ENCODE peak calls at places on chromosome 16, in ten cellular contexts. M is HAP-1; I is stimulated activated CD8-positive, alpha-beta memory T cell treated with anti-CD3 and anti-CD28 coated beads, Interleukin-4, amount 100 ng/mL, for 24 hours; A is NCI-H82; K is GOT3; T is neural crest cell; X is SIG-M5; U is CD14-positive monocyte; C is A549; L is posterior vena cava. W is an unnamed sample.

GRCh38 chr16:17171250-17172143 is 299.3 kb downstream of the XYLT1 start:
- DNase-seq in M (no peak), I (no peak), A (no peak), K (no peak), T (no peak), X (peak), U (peak), C (no peak), L (no peak), W (no peak)

GRCh38 chr16:5621826-5622225 is 524.2 kb upstream of the EEF2KMT start:
- DNase-seq in M (no peak), I (no peak), A (no peak), K (no peak), T (no peak), X (no peak), U (no peak), C (no peak), L (no peak), W (no peak)

GRCh38 chr16:17432902-17433576 is 37.7 kb downstream of the XYLT1 start:
- DNase-seq in M (no peak), I (no peak), A (no peak), K (no peak), T (no peak), X (no peak), U (no peak), C (no peak), L (no peak), W (no peak)

GRCh38 chr16:84795338-84796053 is 24.3 kb upstream of the CRISPLD2 start:
- DNase-seq in M (no peak), I (no peak), A (no peak), K (no peak), T (no peak), X (no peak), U (no peak), C (no peak), L (peak), W (peak)

GRCh38 chr16:64590516-64590915 is 531.3 kb downstream of the CDH11 start:
- DNase-seq in M (no peak), I (no peak), A (no peak), K (no peak), T (no peak), X (no peak), U (no peak), C (peak), L (no peak), W (no peak)

GRCh38 chr16:3495166-3495565 is at the start of gene C16orf90:
- DNase-seq in M (no peak), I (no peak), A (no peak), K (no peak), T (no peak), X (no peak), U (no peak), C (no peak), L (peak), W (no peak)

GRCh38 chr16:9061358-9061813 is 30.1 kb upstream of the HAPSTR1 start:
- DNase-seq in M (no peak), I (no peak), A (no peak), K (no peak), T (no peak), X (no peak), U (peak), C (no peak), L (no peak), W (no peak)

GRCh38 chr16:49876716-49877129 is 20.8 kb upstream of the ZNF423 start:
- DNase-seq in M (peak), I (no peak), A (peak), K (no peak), T (peak), X (no peak), U (no peak), C (peak), L (peak), W (peak)

GRCh38 chr16:52597772-52598483 is 51.0 kb upstream of the TOX3 start:
- DNase-seq in M (peak), I (no peak), A (peak), K (no peak), T (no peak), X (no peak), U (no peak), C (no peak), L (no peak), W (no peak)

GRCh38 chr16:31382485-31383161 is 10.5 kb upstream of the ITGAD start:
- DNase-seq in M (peak), I (peak), A (peak), K (no peak), T (peak), X (no peak), U (peak), C (peak), L (peak), W (peak)

GRCh38 chr16:81315271-81316175 is 761 bp downstream of the GAN start:
- DNase-seq in M (no peak), I (peak), A (peak), K (no peak), T (peak), X (no peak), U (peak), C (peak), L (peak), W (peak)

W was measured in lung.